ENCODE peak calls at places on chromosomes 2 and 18, in ten cellular contexts. V, U, J, Z, W, R, Y, O, D and H are unnamed samples.

GRCh38 chr2:20177556-20178403 is 47.1 kb downstream of the SDC1 start:
- DNase-seq in V (no peak), U (no peak), J (no peak), Z (no peak), W (no peak), R (no peak), Y (no peak), O (no peak), D (no peak), H (no peak)

GRCh38 chr2:234633581-234634230 is 136.8 kb upstream of the ARL4C start:
- DNase-seq in V (no peak), U (no peak), J (no peak), Z (no peak), W (no peak), R (no peak), Y (no peak), O (no peak), D (no peak), H (no peak)

GRCh38 chr2:21035282-21035973 is 8.4 kb downstream of the APOB start:
- DNase-seq in V (no peak), U (no peak), J (no peak), Z (no peak), W (no peak), R (no peak), Y (no peak), O (no peak), D (no peak), H (no peak)

GRCh38 chr2:58137221-58137620 is 90.6 kb downstream of the VRK2 start:
- DNase-seq in V (no peak), U (no peak), J (peak; percentile 87), Z (peak; percentile 72), W (no peak), R (no peak), Y (peak; percentile 51), O (no peak), D (no peak), H (no peak)

GRCh38 chr18:74623047-74623816 is 25.6 kb downstream of the ZNF407 start:
- DNase-seq in V (peak; percentile 12), U (peak; percentile 22), J (peak; percentile 56), Z (peak; percentile 32), W (no peak), R (peak; percentile 10), Y (no peak), O (peak; percentile 27), D (no peak), H (peak; percentile 27)

GRCh38 chr2:240412975-240413812 is 22.3 kb upstream of the GPC1 start:
- DNase-seq in V (no peak), U (no peak), J (no peak), Z (no peak), W (no peak), R (no peak), Y (no peak), O (no peak), D (no peak), H (no peak)

GRCh38 chr2:229254206-229254605 is 16.9 kb downstream of the PID1 start:
- DNase-seq in V (no peak), U (no peak), J (no peak), Z (peak; percentile 56), W (no peak), R (no peak), Y (no peak), O (no peak), D (no peak), H (no peak)

GRCh38 chr2:118848381-118849225 is 1.2 kb upstream of the EN1 start:
- DNase-seq in V (no peak), U (peak; percentile 51), J (no peak), Z (no peak), W (no peak), R (no peak), Y (no peak), O (peak; percentile 56), D (no peak), H (no peak)

GRCh38 chr2:128543646-128544045 is 225.0 kb upstream of the HS6ST1 start:
- DNase-seq in V (no peak), U (peak; percentile 94), J (no peak), Z (no peak), W (no peak), R (no peak), Y (no peak), O (peak; percentile 28), D (no peak), H (no peak)

GRCh38 chr2:175015340-175015739 is 10.2 kb upstream of the CHN1 start:
- DNase-seq in V (no peak), U (no peak), J (no peak), Z (no peak), W (no peak), R (no peak), Y (no peak), O (no peak), D (no peak), H (no peak)

DNA sequence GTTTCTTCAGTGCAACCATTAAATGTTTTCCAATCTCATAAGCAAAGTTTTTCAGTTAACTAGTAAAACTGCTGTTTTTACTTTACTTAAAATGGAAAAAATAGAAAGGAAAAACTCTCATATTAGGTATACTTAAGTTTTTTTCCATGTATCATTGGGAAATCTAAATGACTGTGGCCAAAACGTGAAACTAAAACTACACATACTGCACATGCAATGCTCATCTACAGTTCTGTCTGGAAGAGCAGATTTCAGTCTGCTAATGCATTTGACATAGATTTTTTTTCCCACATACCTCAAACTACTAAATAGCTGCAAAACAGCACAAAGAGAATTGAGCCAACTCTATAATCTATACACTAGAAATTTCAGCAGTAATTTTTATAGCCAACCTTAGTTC is 62.6 kb downstream of the COL5A2 start:
- DNase-seq in V (no peak), U (no peak), J (peak; percentile 58), Z (peak; percentile 56), W (no peak), R (no peak), Y (no peak), O (no peak), D (no peak), H (no peak)
- H3K9ac ChIP-seq in V (no peak overlapping the region), U (no peak overlapping the region), J (peak overlapping the region; percentile 13), Z (no peak overlapping the region), W (no peak overlapping the region), R (no peak overlapping the region), Y (no peak overlapping the region), O (no peak overlapping the region), D (no peak overlapping the region), H (no peak overlapping the region)

GRCh38 chr2:99487906-99488305 is 1.9 kb downstream of the REV1 start:
- DNase-seq in V (no peak), U (no peak), J (peak; percentile 28), Z (no peak), W (no peak), R (no peak), Y (no peak), O (no peak), D (no peak), H (no peak)
- H3K9ac ChIP-seq in V (no peak overlapping the region), U (peak overlapping the region; percentile 12), J (peak overlapping the region; percentile 91), Z (no peak overlapping the region), W (no peak overlapping the region), R (no peak overlapping the region), Y (peak overlapping the region; percentile 94), O (no peak overlapping the region), D (no peak overlapping the region), H (peak overlapping the region; percentile 85)

GRCh38 chr18:57141208-57142129 is 5.4 kb upstream of the BOD1L2 start:
- DNase-seq in V (peak; percentile 41), U (peak; percentile 24), J (no peak), Z (no peak), W (no peak), R (no peak), Y (peak; percentile 35), O (no peak), D (peak; percentile 85), H (peak; percentile 6)

GRCh38 chr18:57146956-57147636 is at the start of gene BOD1L2:
- DNase-seq in V (no peak), U (no peak), J (no peak), Z (no peak), W (no peak), R (no peak), Y (no peak), O (no peak), D (no peak), H (no peak)

GRCh38 chr18:57137847-57138246 is 9.0 kb upstream of the BOD1L2 start:
- DNase-seq in V (no peak), U (no peak), J (no peak), Z (no peak), W (no peak), R (no peak), Y (no peak), O (no peak), D (no peak), H (no peak)

GRCh38 chr18:57143265-57143664 is 3.6 kb upstream of the BOD1L2 start:
- DNase-seq in V (no peak), U (no peak), J (no peak), Z (no peak), W (no peak), R (no peak), Y (no peak), O (no peak), D (no peak), H (no peak)

DNA sequence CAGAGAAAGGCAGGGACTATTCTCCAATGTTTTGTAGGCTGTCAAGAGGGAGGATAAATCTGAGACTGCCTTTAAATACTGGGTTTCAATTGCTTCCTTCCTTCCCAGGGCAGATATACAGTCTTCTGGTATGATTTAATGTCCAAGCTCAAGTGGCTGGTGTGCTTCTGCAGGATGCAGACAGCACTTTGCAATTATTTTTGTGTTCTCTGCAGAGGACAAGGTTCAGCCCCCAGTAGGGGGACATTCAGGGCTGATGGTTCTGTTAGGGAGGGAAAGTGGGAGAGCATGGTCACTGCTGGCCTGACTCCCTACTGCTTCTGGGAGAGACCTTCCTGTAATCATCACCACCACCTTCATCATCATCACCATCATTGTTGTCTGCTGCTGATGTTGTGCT is 4.5 kb upstream of the BOD1L2 start:
- DNase-seq in V (no peak), U (peak; percentile 13), J (no peak), Z (no peak), W (no peak), R (no peak), Y (no peak), O (no peak), D (no peak), H (no peak)
- H3K9ac ChIP-seq in V (no peak overlapping the region), U (no peak overlapping the region), J (no peak overlapping the region), Z (no peak overlapping the region), W (no peak overlapping the region), R (no peak overlapping the region), Y (no peak overlapping the region), O (no peak overlapping the region), D (no peak overlapping the region), H (no peak overlapping the region)

DNA sequence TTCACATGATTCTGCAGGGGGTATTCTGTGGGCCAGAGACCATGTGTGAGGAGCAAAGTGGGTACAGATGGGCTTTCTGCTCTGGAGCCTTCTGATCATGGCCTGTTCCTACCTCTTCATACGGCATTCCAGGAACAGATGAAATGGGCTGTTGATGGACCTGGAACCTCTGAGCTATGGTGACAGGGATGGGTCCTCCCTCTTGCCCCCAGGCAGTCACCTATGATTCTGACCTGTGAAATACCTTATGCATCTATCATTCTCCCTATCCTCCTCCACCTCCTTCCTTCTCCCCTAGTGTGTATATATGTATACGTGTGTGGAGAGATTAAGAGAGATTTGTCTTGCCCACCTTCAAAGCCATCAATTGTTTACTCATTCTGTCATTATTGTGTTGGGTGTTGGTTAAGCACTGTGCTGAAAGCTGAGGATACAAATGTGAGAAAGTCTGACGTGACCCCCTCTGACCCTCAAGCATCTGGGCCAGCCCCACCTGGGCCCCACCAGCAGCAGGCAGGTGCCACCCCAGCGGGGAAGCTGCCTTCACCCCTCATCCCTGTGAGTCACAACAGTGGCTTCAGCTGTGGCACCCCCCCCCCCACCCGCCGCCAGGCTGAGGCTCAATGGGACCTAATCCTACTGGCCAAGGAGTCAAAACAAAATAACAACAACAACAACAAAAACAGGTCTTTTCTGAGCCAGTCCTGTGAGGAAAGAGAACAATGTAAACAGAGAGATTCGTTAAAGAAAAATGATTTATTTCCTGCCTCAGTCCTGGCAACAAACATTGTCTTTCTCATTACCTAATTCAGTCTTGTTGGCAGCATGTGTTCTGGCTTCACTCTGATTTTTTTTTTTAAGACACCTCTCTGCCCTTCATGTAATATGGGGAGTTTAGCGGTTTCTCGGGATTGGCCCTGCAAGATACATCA is 103.8 kb upstream of the CDC42EP3 start:
- DNase-seq in V (no peak), U (no peak), J (no peak), Z (peak; percentile 50), W (no peak), R (no peak), Y (peak; percentile 32), O (no peak), D (no peak), H (no peak)
- H3K9ac ChIP-seq in V (no peak overlapping the region), U (no peak overlapping the region), J (peak overlapping the region; percentile 60), Z (no peak overlapping the region), W (no peak overlapping the region), R (no peak overlapping the region), Y (peak overlapping the region; percentile 50), O (no peak overlapping the region), D (no peak overlapping the region), H (no peak overlapping the region)